ENCODE peak calls at places on chromosomes 2 and 18, in four cellular contexts. One of them, this sample, is unnamed.

GRCh38 chr2:9319338-9319715 is 104.0 kb downstream of the ITGB1BP1 start:
- DNase-seq in breast epithelium: no peak
- DNase-seq in A549: no peak
- DNase-seq in sigmoid colon: no peak
- DNase-seq in this sample: no peak

GRCh38 chr2:203352604-203353255 is 24.5 kb downstream of the ABI2 start:
- DNase-seq in A549: no peak
- DNase-seq in sigmoid colon: no peak
- DNase-seq in breast epithelium: no peak
- DNase-seq in this sample: no peak

GRCh38 chr2:23273786-23274185 is 111.2 kb upstream of the KLHL29 start:
- DNase-seq in breast epithelium: no peak
- DNase-seq in A549: no peak
- DNase-seq in sigmoid colon: no peak
- DNase-seq in this sample: no peak

GRCh38 chr2:234437642-234438321 is 59.1 kb downstream of the ARL4C start:
- DNase-seq in sigmoid colon: no peak
- DNase-seq in A549: no peak
- DNase-seq in breast epithelium: no peak
- DNase-seq in this sample: no peak

GRCh38 chr2:7676714-7677113 is 759.5 kb downstream of the RNF144A start:
- DNase-seq in A549: no peak
- DNase-seq in sigmoid colon: no peak
- DNase-seq in breast epithelium: no peak
- DNase-seq in this sample: no peak

GRCh38 chr2:109487237-109487869 is 126.4 kb downstream of the SEPTIN10 start:
- DNase-seq in A549: no peak
- DNase-seq in breast epithelium: no peak
- DNase-seq in sigmoid colon: no peak
- DNase-seq in this sample: no peak

GRCh38 chr2:31983762-31984467 is 26.9 kb downstream of the MEMO1 start:
- DNase-seq in A549: no peak
- DNase-seq in sigmoid colon: no peak
- DNase-seq in breast epithelium: no peak
- DNase-seq in this sample: no peak

GRCh38 chr18:76457475-76457874 is 37.6 kb downstream of the ZNF516 start:
- DNase-seq in sigmoid colon: peak; percentile 41
- DNase-seq in breast epithelium: no peak
- DNase-seq in A549: no peak
- DNase-seq in this sample: no peak

GRCh38 chr18:10924290-10924689 is 225.1 kb downstream of the PIEZO2 start:
- DNase-seq in breast epithelium: no peak
- DNase-seq in A549: no peak
- DNase-seq in sigmoid colon: no peak
- DNase-seq in this sample: no peak

GRCh38 chr18:10006261-10006903 is 92.6 kb downstream of the VAPA start:
- DNase-seq in breast epithelium: no peak
- DNase-seq in A549: no peak
- DNase-seq in sigmoid colon: peak; percentile 30
- DNase-seq in this sample: no peak

GRCh38 chr2:10495311-10495987 is 47.3 kb upstream of the ODC1 start:
- DNase-seq in sigmoid colon: no peak
- DNase-seq in A549: no peak
- DNase-seq in breast epithelium: no peak
- DNase-seq in this sample: no peak

GRCh38 chr2:239193925-239194687 is 206.7 kb downstream of the HDAC4 start:
- DNase-seq in breast epithelium: peak; percentile 19
- DNase-seq in sigmoid colon: peak; percentile 64
- DNase-seq in A549: no peak
- DNase-seq in this sample: no peak

GRCh38 chr2:200298816-200299215 is 7.7 kb upstream of the SPATS2L start:
- DNase-seq in sigmoid colon: no peak
- DNase-seq in breast epithelium: no peak
- DNase-seq in A549: no peak
- DNase-seq in this sample: no peak

GRCh38 chr2:164903944-164904343 is 51.4 kb downstream of the SLC38A11 start:
- DNase-seq in A549: no peak
- DNase-seq in breast epithelium: no peak
- DNase-seq in sigmoid colon: no peak
- DNase-seq in this sample: no peak

DNA sequence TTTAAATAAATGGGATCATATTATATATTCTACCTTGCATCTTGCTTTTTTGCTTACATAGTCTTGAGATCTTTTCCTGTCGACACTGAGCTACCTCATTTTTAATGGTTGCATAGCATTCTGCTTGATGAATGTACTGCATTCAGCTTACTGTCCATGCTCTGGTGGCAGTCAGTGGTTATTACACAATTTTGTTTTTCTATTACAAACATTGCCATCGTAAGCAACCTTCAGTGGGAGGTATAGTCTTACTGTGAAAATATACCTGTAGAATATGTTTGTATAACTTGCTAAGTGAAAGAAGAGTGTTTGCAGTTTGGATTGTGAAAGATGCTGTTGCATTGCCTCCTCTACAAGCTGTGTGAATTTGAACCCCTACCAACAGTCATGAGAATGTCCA is 43.4 kb downstream of the UBXN4 start:
- DNase-seq in sigmoid colon: no peak
- DNase-seq in breast epithelium: no peak
- DNase-seq in A549: no peak
- DNase-seq in this sample: no peak
- TF ChIP-seq CTCF in sigmoid colon: no peak
- TF ChIP-seq CTCF in breast epithelium: no peak
- TF ChIP-seq CTCF in A549: no peak
- TF ChIP-seq CTCF in this sample: no peak

GRCh38 chr2:73112913-73113633 is at the start of gene RAB11FIP5:
- DNase-seq in sigmoid colon: peak; percentile 90
- DNase-seq in breast epithelium: peak; percentile 61
- DNase-seq in A549: peak; percentile 67
- DNase-seq in this sample: peak; percentile 48
- TF ChIP-seq POLR2A in sigmoid colon: no peak
- TF ChIP-seq POLR2A in breast epithelium: no peak
- TF ChIP-seq POLR2A in A549: peak; percentile 23
- TF ChIP-seq POLR2A in this sample: peak; percentile 50

GRCh38 chr18:40582105-40582504 is 1372.9 kb upstream of the PIK3C3 start:
- DNase-seq in A549: no peak
- DNase-seq in breast epithelium: no peak
- DNase-seq in sigmoid colon: no peak
- DNase-seq in this sample: no peak
- TF ChIP-seq CTCF in A549: no peak
- TF ChIP-seq CTCF in breast epithelium: no peak
- TF ChIP-seq CTCF in sigmoid colon: no peak
- TF ChIP-seq CTCF in this sample: no peak

DNA sequence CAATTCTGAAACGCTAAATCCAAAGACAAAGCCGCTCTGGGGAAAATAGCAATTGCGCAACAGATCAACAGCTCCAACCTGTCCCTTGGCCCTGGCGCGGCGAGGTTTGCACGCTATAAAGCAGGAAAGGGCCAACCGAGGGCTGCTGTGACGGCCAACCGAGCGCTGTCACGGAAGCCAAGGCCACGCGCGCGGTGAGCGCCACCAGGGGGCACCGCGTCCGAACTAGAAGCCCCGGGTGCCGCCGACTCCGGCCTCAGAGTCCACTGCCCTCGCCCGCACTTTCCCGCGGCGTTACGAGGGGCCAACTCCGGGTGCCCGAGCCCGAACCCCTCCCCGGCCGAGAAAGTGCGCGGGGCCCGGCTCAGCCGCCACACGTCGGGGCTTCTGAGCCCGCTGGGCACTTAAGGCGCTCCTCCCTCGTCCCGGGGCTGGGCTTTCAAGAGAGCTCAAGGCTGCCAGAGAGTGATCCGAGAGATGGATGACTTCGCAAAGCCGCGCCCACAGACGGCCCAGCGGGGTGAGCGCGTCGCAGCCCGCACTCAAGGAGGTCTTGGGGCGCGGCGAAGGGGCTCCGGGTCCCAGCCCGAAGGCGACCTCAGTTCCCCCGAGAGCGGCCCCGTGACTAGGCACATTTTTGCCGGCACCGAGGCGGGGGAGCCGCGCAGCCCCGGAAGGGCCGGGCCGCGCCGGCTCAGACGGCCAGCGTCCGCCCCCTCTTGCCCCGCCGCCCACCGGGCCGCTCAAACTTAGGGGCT is 897 bp downstream of the NFE2L2 start:
- DNase-seq in breast epithelium: peak; percentile 98
- DNase-seq in sigmoid colon: peak; percentile 99
- DNase-seq in A549: peak; percentile 69
- DNase-seq in this sample: peak; percentile 99
- TF ChIP-seq POLR2A in breast epithelium: no peak
- TF ChIP-seq POLR2A in sigmoid colon: peak; percentile 53
- TF ChIP-seq POLR2A in A549: peak; percentile 24
- TF ChIP-seq POLR2A in this sample: peak; percentile 73

DNA sequence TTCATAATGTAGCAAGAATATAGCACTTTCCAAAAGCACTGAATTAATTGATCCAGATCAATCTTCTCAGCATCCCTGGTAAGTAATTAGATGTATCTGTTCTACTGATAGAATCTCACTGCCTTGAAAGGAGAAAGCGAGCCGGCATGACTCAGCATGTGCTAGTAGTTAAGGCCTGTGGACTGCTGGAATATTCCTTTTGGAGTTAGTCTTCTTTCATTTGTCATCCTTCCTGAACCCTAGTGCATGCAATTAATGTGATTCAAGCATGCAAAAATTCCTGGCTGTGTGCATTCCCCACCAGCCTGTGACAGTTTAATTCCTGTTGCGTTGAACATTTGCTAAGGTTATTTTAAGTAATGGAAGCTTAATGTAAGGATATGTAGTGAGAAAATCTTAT is 128.6 kb downstream of the ARL6IP6 start:
- DNase-seq in sigmoid colon: no peak
- DNase-seq in A549: no peak
- DNase-seq in breast epithelium: no peak
- DNase-seq in this sample: no peak
- TF ChIP-seq CTCF in sigmoid colon: no peak
- TF ChIP-seq CTCF in A549: no peak
- TF ChIP-seq CTCF in breast epithelium: no peak
- TF ChIP-seq CTCF in this sample: no peak

GRCh38 chr2:43995733-43996533 is at the start of gene LRPPRC:
- DNase-seq in A549: peak; percentile 98
- DNase-seq in sigmoid colon: peak; percentile 98
- DNase-seq in breast epithelium: peak; percentile 89
- DNase-seq in this sample: peak; percentile 92
- TF ChIP-seq POLR2A in A549: peak; percentile 97
- TF ChIP-seq POLR2A in sigmoid colon: peak; percentile 45
- TF ChIP-seq POLR2A in breast epithelium: no peak
- TF ChIP-seq POLR2A in this sample: peak; percentile 58

This sample was measured in tibial nerve.